ENCODE peak calls at places on chromosomes 6 and 20, in five cellular contexts. X, Q, I, B and D are unnamed samples.

GRCh38 chr6:524803-525202 is 132.1 kb downstream of the HUS1B start:
- DNase-seq in B (no peak), I (peak), Q (no peak), X (no peak), D (no peak)

GRCh38 chr6:152463183-152463582 is 174.0 kb downstream of the SYNE1 start:
- DNase-seq in B (no peak), Q (no peak), I (peak), X (no peak), D (no peak)

GRCh38 chr20:51128198-51128597 is 105.3 kb upstream of the KCNG1 start:
- DNase-seq in X (no peak), Q (no peak), I (no peak), B (peak), D (peak)

GRCh38 chr6:57297505-57297904 is 19.9 kb upstream of the PRIM2 start:
- DNase-seq in X (no peak), I (no peak), Q (no peak), B (no peak), D (no peak)

GRCh38 chr6:45478235-45478634 is 100.5 kb upstream of the SUPT3H start:
- DNase-seq in X (no peak), I (no peak), B (no peak), Q (no peak), D (no peak)

GRCh38 chr6:162181741-162182401 is 545.7 kb downstream of the PRKN start:
- DNase-seq in I (no peak), Q (no peak), B (no peak), X (no peak), D (no peak)

GRCh38 chr6:43744931-43745727 is 24.9 kb upstream of the VEGFA start:
- DNase-seq in B (no peak), Q (no peak), X (peak), I (no peak), D (no peak)

GRCh38 chr6:120805267-120805666 is 529.0 kb downstream of the TBC1D32 start:
- DNase-seq in B (no peak), Q (no peak), I (no peak), X (no peak), D (no peak)

GRCh38 chr20:16115891-16116577 is 457.2 kb downstream of the KIF16B start:
- DNase-seq in X (no peak), Q (no peak), B (no peak), I (no peak), D (peak)

GRCh38 chr6:148524509-148524908 is 181.9 kb downstream of the SASH1 start:
- DNase-seq in X (no peak), Q (no peak), B (no peak), I (no peak), D (no peak)

GRCh38 chr6:69584913-69585729 is 211.7 kb downstream of the LMBRD1 start:
- DNase-seq in B (peak), X (no peak), Q (no peak), I (no peak), D (no peak)

GRCh38 chr6:80531676-80532619 is 425.5 kb downstream of the BCKDHB start:
- DNase-seq in X (no peak), I (no peak), Q (no peak), B (no peak), D (no peak)

GRCh38 chr6:160071805-160072687 is 49.6 kb upstream of the SLC22A1 start:
- DNase-seq in Q (no peak), X (peak), B (no peak), I (no peak), D (no peak)

GRCh38 chr20:31602779-31603441 is 2.2 kb upstream of the ID1 start:
- DNase-seq in I (peak), B (peak), X (no peak), Q (no peak), D (no peak)

GRCh38 chr6:169571123-169571962 is 130.5 kb downstream of the WDR27 start:
- DNase-seq in I (no peak), X (no peak), Q (no peak), B (no peak), D (no peak)

GRCh38 chr20:41086402-41087324 is 50.7 kb upstream of the PLCG1 start:
- DNase-seq in Q (no peak), B (no peak), X (no peak), I (peak), D (no peak)

GRCh38 chr6:167706313-167707109 is 120.2 kb upstream of the AFDN start:
- DNase-seq in X (no peak), Q (no peak), I (peak), B (no peak), D (no peak)

GRCh38 chr6:46452312-46452917 is 38.8 kb downstream of the RCAN2 start:
- DNase-seq in I (peak), B (no peak), X (no peak), Q (no peak), D (no peak)

GRCh38 chr6:101845172-101845571 is 451.7 kb downstream of the GRIK2 start:
- DNase-seq in X (no peak), I (no peak), B (no peak), Q (no peak), D (no peak)

GRCh38 chr6:84422380-84422968 is 195.0 kb upstream of the CEP162 start:
- DNase-seq in X (peak), I (peak), B (peak), Q (no peak), D (no peak)

GRCh38 chr20:36130316-36130865 is 24.1 kb upstream of the EPB41L1 start:
- DNase-seq in X (no peak), Q (no peak), B (no peak), I (no peak), D (no peak)

GRCh38 chr20:34512266-34512954 is 3.8 kb upstream of the DYNLRB1 start:
- DNase-seq in X (no peak), I (no peak), B (no peak), Q (no peak), D (no peak)

GRCh38 chr6:75217203-75217602 is 11.3 kb upstream of the COL12A1 start:
- DNase-seq in I (no peak), B (peak), Q (no peak), X (no peak), D (no peak)

GRCh38 chr20:33306228-33306627 is 23.2 kb downstream of the BPIFB1 start:
- DNase-seq in Q (no peak), X (no peak), I (no peak), B (no peak), D (no peak)

GRCh38 chr6:91500689-91501303 is 913.9 kb upstream of the MAP3K7 start:
- DNase-seq in I (no peak), X (no peak), Q (no peak), B (no peak), D (no peak)

GRCh38 chr20:32972181-32973076 is 31.8 kb downstream of the SUN5 start:
- DNase-seq in B (no peak), Q (no peak), I (no peak), X (peak), D (no peak)